ENCODE peak calls at places on chromosomes 3 and 15, in four cellular contexts. N is A549, E is IMR-90, O is K562. T is an unnamed sample.

GRCh38 chr3:40975711-40976121 is 223.6 kb upstream of the CTNNB1 start:
- DNase-seq in N (no peak), E (no peak), O (no peak), T (no peak)

GRCh38 chr3:126923895-126924294 is 59.0 kb upstream of the PLXNA1 start:
- DNase-seq in O (no peak), E (no peak), N (no peak), T (no peak)

GRCh38 chr3:130834476-130834875 is 59.4 kb upstream of the ATP2C1 start:
- DNase-seq in O (no peak), N (no peak), E (peak), T (no peak)

GRCh38 chr15:98673133-98673532 is 24.8 kb downstream of the IGF1R start:
- DNase-seq in O (no peak), N (no peak), E (no peak), T (no peak)

GRCh38 chr3:64798316-64798715 is 110.5 kb upstream of the ADAMTS9 start:
- DNase-seq in O (no peak), N (no peak), E (no peak), T (no peak)

GRCh38 chr15:90818251-90819210 is 49.9 kb upstream of the FURIN start:
- DNase-seq in E (no peak), N (no peak), O (no peak), T (peak)

GRCh38 chr3:42213417-42213816 is 52.6 kb downstream of the CCK start:
- DNase-seq in E (no peak), O (no peak), N (no peak), T (no peak)

GRCh38 chr15:69881760-69882159 is 216.0 kb downstream of the TLE3 start:
- DNase-seq in O (no peak), E (no peak), N (no peak), T (no peak)

GRCh38 chr3:83928391-83928790 is 1030.4 kb upstream of the CADM2 start:
- DNase-seq in E (no peak), N (peak), O (peak), T (peak)

GRCh38 chr15:90154861-90155626 is 46.1 kb upstream of the SEMA4B start:
- DNase-seq in N (peak), E (peak), O (no peak), T (peak)

GRCh38 chr3:140629351-140630137 is 48.3 kb upstream of the TRIM42 start:
- DNase-seq in O (no peak), N (peak), E (peak), T (no peak)

GRCh38 chr3:13178107-13178506 is 104.9 kb upstream of the IQSEC1 start:
- DNase-seq in N (no peak), E (no peak), O (no peak), T (no peak)

GRCh38 chr3:185912512-185912911 is 25.3 kb downstream of the TRA2B start:
- DNase-seq in E (no peak), N (no peak), O (no peak), T (no peak)

GRCh38 chr15:80456517-80457497 is 52.6 kb downstream of the ARNT2 start:
- DNase-seq in E (peak), O (no peak), N (no peak), T (no peak)

GRCh38 chr3:187850256-187851010 is 105.2 kb upstream of the BCL6 start:
- DNase-seq in N (peak), O (no peak), E (no peak), T (no peak)

GRCh38 chr15:61621146-61621545 is 392.0 kb upstream of the RORA start:
- DNase-seq in O (peak), E (no peak), N (peak), T (peak)

GRCh38 chr3:111857474-111857873 is 1.6 kb upstream of the PHLDB2 start:
- DNase-seq in N (no peak), O (no peak), E (no peak), T (no peak)

GRCh38 chr15:36737430-36737891 is 158.0 kb downstream of the CDIN1 start:
- DNase-seq in N (no peak), O (no peak), E (peak), T (no peak)

GRCh38 chr3:71713041-71713440 is 12.2 kb downstream of the EIF4E3 start:
- DNase-seq in N (no peak), E (no peak), O (no peak), T (no peak)

GRCh38 chr3:10280177-10280529 is 12.6 kb downstream of the GHRL start:
- DNase-seq in N (peak), O (no peak), E (no peak), T (no peak)

GRCh38 chr3:102206506-102207145 is 228.2 kb upstream of the ZPLD1 start:
- DNase-seq in O (no peak), N (no peak), E (peak), T (no peak)

GRCh38 chr3:60298141-60298540 is 953.1 kb downstream of the FHIT start:
- DNase-seq in N (no peak), O (no peak), E (no peak), T (no peak)

GRCh38 chr3:126661965-126662364 is 7.0 kb upstream of the TXNRD3 start:
- DNase-seq in N (no peak), E (no peak), O (no peak), T (no peak)

GRCh38 chr3:23202921-23203650 is at the start of gene UBE2E2:
- DNase-seq in N (peak), E (peak), O (peak), T (peak)
- TF ChIP-seq SMC3 in N (peak), E (no peak), O (no peak), T (no peak)

GRCh38 chr3:15319575-15319974 is 12.8 kb downstream of the SH3BP5 start:
- DNase-seq in E (peak), N (no peak), O (no peak), T (no peak)
- TF ChIP-seq SMC3 in E (no peak), N (no peak), O (no peak), T (no peak)

GRCh38 chr3:108218811-108219210 is 3.4 kb downstream of the IFT57 start:
- DNase-seq in O (no peak), N (no peak), E (peak), T (no peak)

GRCh38 chr3:108219336-108219735 is 2.9 kb downstream of the IFT57 start:
- DNase-seq in E (no peak), N (no peak), O (no peak), T (no peak)

GRCh38 chr3:108221403-108221802 is 821 bp downstream of the IFT57 start:
- DNase-seq in O (no peak), E (no peak), N (no peak), T (no peak)

GRCh38 chr3:108215876-108216275 is 6.3 kb downstream of the IFT57 start:
- DNase-seq in O (no peak), E (no peak), N (no peak), T (no peak)
- TF ChIP-seq SMC3 in O (no peak), E (no peak), N (no peak), T (no peak)

GRCh38 chr3:80334534-80334933 is 566.7 kb upstream of the ROBO1 start:
- DNase-seq in E (no peak), N (no peak), O (no peak), T (no peak)

DNA sequence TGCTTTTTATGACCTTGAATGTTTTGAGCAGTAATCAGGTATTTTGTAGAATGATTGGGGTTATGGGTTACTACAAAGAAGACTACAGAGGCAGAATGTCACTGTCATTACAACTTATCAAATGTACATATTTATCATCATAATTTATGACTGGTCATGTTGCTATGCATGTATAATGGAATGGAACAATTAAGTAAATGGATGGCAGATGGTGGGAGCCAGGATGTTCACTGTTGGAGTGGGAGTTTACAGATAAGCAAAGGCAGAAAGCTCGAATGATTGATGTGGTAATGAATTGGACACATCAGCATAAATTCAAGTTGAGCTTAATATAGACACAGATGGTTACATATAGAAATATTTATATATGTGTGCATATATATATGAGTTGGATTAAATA is 564.0 kb upstream of the ROBO1 start:
- DNase-seq in E (no peak), N (no peak), O (no peak), T (peak)
- TF ChIP-seq SMC3 in E (no peak), N (no peak), O (no peak), T (no peak)

DNA sequence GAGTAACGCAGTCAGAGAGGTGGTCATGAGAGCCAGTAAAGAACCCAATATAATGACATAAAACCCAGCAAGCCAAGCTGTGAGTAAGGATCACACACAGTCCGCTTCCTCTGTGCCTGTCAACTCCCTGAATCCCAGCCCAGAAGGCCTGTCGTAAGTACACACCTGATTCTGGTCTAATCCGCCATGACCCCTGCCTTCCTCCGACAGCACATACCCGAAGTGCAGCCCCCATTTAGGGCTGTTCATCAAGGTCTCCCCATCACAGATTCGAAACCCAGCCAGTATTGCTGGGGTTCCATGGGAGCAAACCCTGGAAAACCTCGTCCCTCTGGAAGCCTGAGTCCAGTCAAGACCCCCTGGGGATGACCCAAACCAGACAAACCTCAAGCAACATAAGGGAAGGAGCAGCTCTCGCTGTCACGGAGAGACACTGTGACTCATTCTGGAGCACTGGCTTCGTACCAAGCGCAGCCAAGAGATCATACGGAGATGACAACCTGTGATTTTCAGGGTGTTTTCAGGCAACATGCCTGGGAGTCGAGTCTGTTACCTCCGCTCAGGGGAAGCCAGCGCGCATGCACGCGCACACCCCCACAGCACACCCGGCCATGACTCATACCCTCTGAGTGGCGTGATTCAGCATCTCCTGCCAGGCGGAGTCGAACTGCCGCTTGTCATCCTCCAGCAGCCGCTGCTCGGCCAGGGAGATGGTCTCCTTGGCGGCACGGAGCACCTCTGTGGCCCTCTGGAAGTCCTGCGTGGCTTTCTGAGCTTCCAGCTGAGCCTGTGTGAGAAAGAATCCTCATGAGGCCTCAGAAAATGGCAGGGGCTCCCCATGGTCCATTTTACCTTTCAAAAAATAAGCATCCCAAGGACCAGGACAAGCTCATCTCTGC is 63.0 kb downstream of the SH3BP5 start:
- DNase-seq in O (peak), E (peak), N (peak), T (peak)
- TF ChIP-seq SMC3 in O (peak), E (peak), N (peak), T (no peak)

GRCh38 chr15:76139368-76140068 is 79.7 kb downstream of the TMEM266 start:
- DNase-seq in O (peak), E (peak), N (peak), T (peak)

GRCh38 chr15:76135516-76135915 is 75.7 kb downstream of the TMEM266 start:
- DNase-seq in N (no peak), O (no peak), E (no peak), T (no peak)

GRCh38 chr15:76138436-76138835 is 78.7 kb downstream of the TMEM266 start:
- DNase-seq in O (no peak), E (no peak), N (no peak), T (no peak)

GRCh38 chr15:76134537-76134936 is 74.8 kb downstream of the TMEM266 start:
- DNase-seq in E (no peak), N (no peak), O (no peak), T (no peak)

DNA sequence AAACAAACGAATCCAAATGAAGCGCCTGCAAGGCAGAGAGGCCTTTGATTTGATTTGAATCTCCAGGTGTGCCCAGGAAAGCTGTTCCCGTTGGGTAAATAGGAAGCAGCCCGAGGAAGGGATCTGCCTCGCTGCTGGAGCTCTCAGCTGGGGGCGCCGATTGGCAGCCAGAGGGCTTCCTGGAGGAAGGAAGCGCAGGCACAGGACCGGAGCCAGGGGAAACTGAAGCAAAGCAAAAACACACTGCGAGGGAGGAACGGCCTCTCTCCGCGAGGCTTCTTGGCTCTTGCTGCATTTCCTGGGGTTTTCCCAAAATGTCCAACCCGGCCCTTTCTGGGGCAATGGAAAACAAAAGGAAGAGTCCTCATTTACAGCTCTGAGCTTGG is 80.3 kb downstream of the TMEM266 start:
- DNase-seq in E (no peak), O (no peak), N (no peak), T (no peak)
- TF ChIP-seq SMC3 in E (no peak), O (no peak), N (no peak), T (no peak)

DNA sequence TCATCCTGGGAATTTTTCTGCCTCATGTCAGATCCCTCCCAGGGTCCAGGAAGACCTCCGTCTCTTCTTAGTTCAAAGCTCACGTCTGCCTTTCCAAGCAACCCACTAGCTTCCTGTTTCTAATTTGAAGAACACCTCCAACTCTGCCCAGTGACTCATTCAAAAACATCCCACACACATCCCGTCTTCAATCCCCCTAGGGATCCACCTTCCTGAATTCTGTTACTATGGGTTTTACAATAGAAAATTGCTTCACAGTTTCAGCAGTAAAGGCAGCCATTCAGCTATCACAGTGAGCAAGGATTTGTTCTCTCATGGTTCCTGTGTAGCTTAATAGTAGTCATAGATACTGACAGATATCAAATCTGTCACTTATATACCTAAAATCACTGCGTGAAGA is 308.3 kb upstream of the CCDC54 start:
- DNase-seq in E (peak), N (no peak), O (no peak), T (no peak)
- TF ChIP-seq SMC3 in E (no peak), N (no peak), O (no peak), T (no peak)

GRCh38 chr3:46218310-46218709 is 10.2 kb upstream of the CCR1 start:
- DNase-seq in N (no peak), O (no peak), E (no peak), T (no peak)

GRCh38 chr3:46228259-46229222 is 13.7 kb upstream of the CCR3 start:
- DNase-seq in O (no peak), E (peak), N (no peak), T (no peak)

GRCh38 chr3:46221936-46222335 is 13.8 kb upstream of the CCR1 start:
- DNase-seq in E (no peak), O (no peak), N (no peak), T (no peak)

GRCh38 chr3:46221368-46221767 is 13.3 kb upstream of the CCR1 start:
- DNase-seq in O (no peak), E (no peak), N (no peak), T (no peak)

GRCh38 chr3:46222435-46223161 is 14.5 kb upstream of the CCR1 start:
- DNase-seq in E (no peak), O (no peak), N (no peak), T (no peak)
- TF ChIP-seq SMC3 in E (no peak), O (no peak), N (no peak), T (no peak)

GRCh38 chr15:92624401-92624991 is 31.1 kb downstream of the FAM174B start:
- DNase-seq in N (no peak), O (no peak), E (no peak), T (no peak)
- TF ChIP-seq SMC3 in N (no peak), O (no peak), E (no peak), T (no peak)

T was measured in SK-N-SH.